ENCODE peak calls at places on chromosomes 1 and 21, in seven cellular contexts. T is posterior vena cava; A is GM18507; L is NCI-H1417; R is activated CD8-positive, alpha-beta memory T cell treated with anti-CD3 and anti-CD28 coated beads for 48 hours; Q is stimulated activated CD8-positive, alpha-beta memory T cell treated with anti-CD3 and anti-CD28 coated beads, Interleukin-7, amount 100 ng/mL, for 1 hour; K is activated CD8-positive, alpha-beta T cell treated with anti-CD3 and anti-CD28 coated beads for 36 hours. V is an unnamed sample.

GRCh38 chr21:34790834-34791233 is 122.0 kb downstream of the CLIC6 start:
- DNase-seq in T (no peak), A (no peak), L (no peak), R (no peak), Q (no peak), K (no peak), V (peak)

GRCh38 chr1:18989176-18989799 is 32.8 kb upstream of the IFFO2 start:
- DNase-seq in T (no peak), A (no peak), L (no peak), R (no peak), Q (no peak), K (no peak), V (no peak)

GRCh38 chr1:82632164-82632563 is 831.4 kb downstream of the ADGRL2 start:
- DNase-seq in T (no peak), A (no peak), L (no peak), R (no peak), Q (no peak), K (no peak), V (no peak)

GRCh38 chr21:38661296-38662223 is 144.2 kb upstream of the ETS2 start:
- DNase-seq in T (no peak), A (no peak), L (no peak), R (no peak), Q (no peak), K (peak), V (no peak)

GRCh38 chr21:46153259-46154154 is 1.9 kb downstream of the FTCD start:
- DNase-seq in T (peak), A (no peak), L (peak), R (no peak), Q (peak), K (peak), V (peak)

GRCh38 chr1:151165281-151165737 is 393 bp downstream of the LYSMD1 start:
- DNase-seq in T (peak), A (no peak), L (no peak), R (no peak), Q (no peak), K (peak), V (peak)

GRCh38 chr1:197776348-197777082 is 1.2 kb upstream of the DENND1B start:
- DNase-seq in T (no peak), A (no peak), L (no peak), R (no peak), Q (no peak), K (peak), V (no peak)

GRCh38 chr1:199218533-199218932 is 579.7 kb downstream of the PTPRC start:
- DNase-seq in T (no peak), A (no peak), L (no peak), R (no peak), Q (no peak), K (no peak), V (no peak)

GRCh38 chr1:91750398-91750996 is 135.5 kb downstream of the TGFBR3 start:
- DNase-seq in T (no peak), A (no peak), L (no peak), R (no peak), Q (no peak), K (no peak), V (no peak)

GRCh38 chr1:117820694-117821381 is 108.6 kb downstream of the GDAP2 start:
- DNase-seq in T (peak), A (no peak), L (no peak), R (no peak), Q (no peak), K (no peak), V (no peak)

V was measured in NCI-H510A treated with DMSO at 0.1 percent for 48 hours.